ENCODE peak calls at places on chromosomes 7 and 10, in five cellular contexts. N is K562, Y is GM12878, H is HepG2, X is H1. W is an unnamed sample.

GRCh38 chr10:30784521-30784895 is 155.0 kb upstream of the LYZL2 start:
- DNase-seq in N (no peak), Y (no peak), H (no peak), X (no peak), W (no peak)

GRCh38 chr10:17989908-17990767 is 38.4 kb downstream of the SLC39A12 start:
- DNase-seq in N (no peak), Y (peak), H (no peak), X (no peak), W (no peak)

GRCh38 chr7:50156163-50156562 is 63.1 kb upstream of the ZPBP start:
- DNase-seq in N (no peak), Y (no peak), H (no peak), X (no peak), W (no peak)

GRCh38 chr10:422232-422631 is 267.2 kb downstream of the DIP2C start:
- DNase-seq in N (no peak), Y (no peak), H (no peak), X (no peak), W (no peak)

GRCh38 chr7:12719978-12720377 is 32.5 kb downstream of the ARL4A start:
- DNase-seq in N (no peak), Y (no peak), H (no peak), X (no peak), W (no peak)

GRCh38 chr10:70132098-70133029 is at the start of gene AIFM2:
- DNase-seq in N (peak), Y (no peak), H (peak), X (peak), W (peak)

GRCh38 chr7:12907774-12908173 is 220.3 kb downstream of the ARL4A start:
- DNase-seq in N (no peak), Y (no peak), H (no peak), X (no peak), W (no peak)

GRCh38 chr10:34454590-34455289 is 360.4 kb downstream of the PARD3 start:
- DNase-seq in N (no peak), Y (no peak), H (no peak), X (no peak), W (no peak)

GRCh38 chr7:106057962-106058901 is 53.9 kb downstream of the SYPL1 start:
- DNase-seq in N (no peak), Y (peak), H (peak), X (no peak), W (no peak)

GRCh38 chr7:35700327-35700726 is 5.4 kb upstream of the HERPUD2 start:
- DNase-seq in N (no peak), Y (no peak), H (no peak), X (no peak), W (no peak)

GRCh38 chr7:36304099-36304425 is 85.6 kb upstream of the ANLN start:
- DNase-seq in N (no peak), Y (no peak), H (no peak), X (no peak), W (peak)

GRCh38 chr7:50505553-50505952 is 55.4 kb upstream of the FIGNL1 start:
- DNase-seq in N (no peak), Y (no peak), H (no peak), X (no peak), W (no peak)

GRCh38 chr7:64183126-64183742 is 23.8 kb upstream of the ZNF735 start:
- DNase-seq in N (peak), Y (no peak), H (no peak), X (peak), W (peak)

GRCh38 chr7:28592861-28593260 is 180.5 kb downstream of the CREB5 start:
- DNase-seq in N (no peak), Y (no peak), H (no peak), X (no peak), W (no peak)

GRCh38 chr10:17412323-17412722 is 42.1 kb downstream of the ST8SIA6 start:
- DNase-seq in N (no peak), Y (no peak), H (no peak), X (no peak), W (no peak)

GRCh38 chr10:6924166-6924565 is 344.1 kb upstream of the PRKCQ start:
- DNase-seq in N (no peak), Y (no peak), H (no peak), X (no peak), W (no peak)

GRCh38 chr10:133283931-133284330 is 7.3 kb upstream of the ADAM8 start:
- DNase-seq in N (no peak), Y (no peak), H (no peak), X (no peak), W (no peak)

GRCh38 chr10:79438699-79439085 is 6.7 kb downstream of the ZCCHC24 start:
- DNase-seq in N (no peak), Y (no peak), H (no peak), X (no peak), W (no peak)

GRCh38 chr10:117936136-117936535 is 110.6 kb downstream of the RAB11FIP2 start:
- DNase-seq in N (no peak), Y (no peak), H (no peak), X (no peak), W (no peak)

GRCh38 chr10:9294865-9295264 is 1240.4 kb downstream of the GATA3 start:
- DNase-seq in N (no peak), Y (no peak), H (no peak), X (no peak), W (no peak)

GRCh38 chr7:39609462-39610149 is 13.8 kb upstream of the RALA start:
- DNase-seq in N (no peak), Y (no peak), H (no peak), X (peak), W (peak)

GRCh38 chr10:122879339-122880273 is at the start of gene FAM24B:
- DNase-seq in N (peak), Y (peak), H (peak), X (peak), W (peak)

GRCh38 chr10:13206091-13206490 is 28.1 kb downstream of the UCMA start:
- DNase-seq in N (no peak), Y (no peak), H (no peak), X (no peak), W (no peak)

GRCh38 chr10:70459061-70459770 is 17.7 kb upstream of the NODAL start:
- DNase-seq in N (no peak), Y (no peak), H (no peak), X (no peak), W (no peak)

GRCh38 chr10:43316988-43317387 is 50.1 kb upstream of the RASGEF1A start:
- DNase-seq in N (no peak), Y (no peak), H (no peak), X (no peak), W (no peak)

GRCh38 chr10:51147644-51148399 is 73.5 kb downstream of the PRKG1 start:
- DNase-seq in N (no peak), Y (no peak), H (no peak), X (no peak), W (no peak)

GRCh38 chr7:121286742-121287699 is 41.8 kb upstream of the WNT16 start:
- DNase-seq in N (no peak), Y (no peak), H (no peak), X (no peak), W (no peak)

GRCh38 chr7:14691597-14692203 is 210.9 kb downstream of the DGKB start:
- DNase-seq in N (peak), Y (no peak), H (peak), X (peak), W (peak)

GRCh38 chr10:11602919-11603523 is 8.4 kb downstream of the USP6NL start:
- DNase-seq in N (no peak), Y (peak), H (peak), X (no peak), W (no peak)

GRCh38 chr7:158726277-158726807 is 21.7 kb upstream of the NCAPG2 start:
- DNase-seq in N (no peak), Y (no peak), H (no peak), X (peak), W (no peak)

GRCh38 chr7:143145-143751 is 49.1 kb upstream of the FAM20C start:
- DNase-seq in N (no peak), Y (no peak), H (no peak), X (no peak), W (no peak)

GRCh38 chr10:120941468-120941867 is 90.3 kb downstream of the WDR11 start:
- DNase-seq in N (no peak), Y (no peak), H (no peak), X (no peak), W (no peak)

GRCh38 chr10:70232155-70232858 is 922 bp downstream of the PPA1 start:
- DNase-seq in N (peak), Y (no peak), H (peak), X (peak), W (peak)

GRCh38 chr7:92695308-92696261 is 105.4 kb upstream of the FAM133B start:
- DNase-seq in N (no peak), Y (no peak), H (peak), X (peak), W (no peak)

GRCh38 chr10:131068760-131069159 is 242.8 kb downstream of the TCERG1L start:
- DNase-seq in N (no peak), Y (no peak), H (no peak), X (no peak), W (no peak)
- H3K4me2 ChIP-seq in N (no peak), Y (no peak), H (no peak), X (no peak), W (no peak)

GRCh38 chr7:97495487-97495886 is 236.4 kb upstream of the TAC1 start:
- DNase-seq in N (no peak), Y (no peak), H (no peak), X (no peak), W (no peak)

GRCh38 chr7:97503367-97504094 is 228.4 kb upstream of the TAC1 start:
- DNase-seq in N (no peak), Y (no peak), H (no peak), X (no peak), W (no peak)

DNA sequence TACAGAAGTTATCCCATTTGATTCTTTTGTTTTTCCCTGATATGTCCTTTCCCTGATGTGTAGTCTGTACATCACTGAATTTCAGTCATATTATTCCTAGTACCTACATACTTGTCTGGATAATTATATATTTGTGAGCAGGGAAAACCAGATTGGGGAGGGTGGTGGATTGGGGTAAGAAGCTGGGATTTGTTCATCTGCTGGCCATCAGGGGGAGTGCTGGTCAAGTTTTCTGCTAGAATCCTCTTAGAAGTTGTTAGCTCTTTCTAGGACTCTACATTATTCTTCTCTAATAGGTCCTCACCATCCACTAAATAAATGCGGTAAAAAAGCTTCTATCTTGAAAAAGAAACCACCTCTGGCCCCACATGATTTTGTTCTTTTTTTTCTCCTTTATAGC is 232.7 kb upstream of the TAC1 start:
- DNase-seq in N (peak), Y (no peak), H (peak), X (peak), W (peak)
- TF ChIP-seq USF2 in N (no peak), Y (no peak), H (no peak), X (no peak), W (no peak)

DNA sequence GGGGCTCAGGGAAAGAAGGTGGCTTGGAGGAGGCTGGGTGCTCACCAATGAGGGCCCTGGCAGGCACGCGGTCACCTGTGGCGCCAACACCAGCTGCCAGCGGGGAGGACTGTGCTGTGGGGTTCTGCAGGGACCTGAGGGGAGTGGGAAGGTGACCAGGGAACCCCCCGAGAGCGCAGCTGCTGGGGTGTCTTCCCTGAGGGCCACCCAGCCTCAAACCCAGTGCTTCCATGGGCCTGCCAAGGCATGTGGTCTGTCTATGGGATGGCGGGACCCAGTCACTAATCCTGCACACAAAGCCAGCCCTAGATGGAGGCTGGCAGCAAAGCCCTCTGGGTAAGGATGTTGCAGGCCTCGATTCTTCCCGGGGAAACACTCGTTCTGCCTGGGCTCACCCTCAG is 117.1 kb downstream of the EBF3 start:
- DNase-seq in N (no peak), Y (no peak), H (no peak), X (no peak), W (no peak)
- TF ChIP-seq TAF1 in N (no peak), Y (no peak), H (no peak), X (no peak), W (no peak)

GRCh38 chr7:128021361-128021760 is 9.9 kb downstream of the LRRC4 start:
- DNase-seq in N (no peak), Y (no peak), H (no peak), X (no peak), W (no peak)
- H3K4me2 ChIP-seq in N (no peak), Y (no peak), H (no peak), X (no peak), W (no peak)

GRCh38 chr7:16203065-16203464 is 218.3 kb downstream of the CRPPA start:
- DNase-seq in N (no peak), Y (no peak), H (no peak), X (no peak), W (no peak)

GRCh38 chr7:16200591-16200990 is 220.7 kb downstream of the CRPPA start:
- DNase-seq in N (no peak), Y (no peak), H (no peak), X (no peak), W (no peak)

GRCh38 chr7:16202298-16202697 is 219.0 kb downstream of the CRPPA start:
- DNase-seq in N (no peak), Y (no peak), H (no peak), X (no peak), W (no peak)

GRCh38 chr7:16205481-16205880 is 215.9 kb downstream of the CRPPA start:
- DNase-seq in N (no peak), Y (no peak), H (no peak), X (no peak), W (no peak)

GRCh38 chr7:16204953-16205352 is 216.4 kb downstream of the CRPPA start:
- DNase-seq in N (no peak), Y (no peak), H (no peak), X (no peak), W (no peak)
- TF ChIP-seq USF2 in N (no peak), Y (no peak), H (no peak), X (no peak), W (no peak)

GRCh38 chr7:44063547-44063893 is 1.8 kb downstream of the PGAM2 start:
- DNase-seq in N (no peak), Y (no peak), H (no peak), X (no peak), W (no peak)

GRCh38 chr7:44065431-44066110 is at the start of gene PGAM2:
- DNase-seq in N (no peak), Y (no peak), H (no peak), X (peak), W (peak)

GRCh38 chr7:44063894-44064651 is 1.3 kb downstream of the PGAM2 start:
- DNase-seq in N (no peak), Y (no peak), H (no peak), X (peak), W (peak)

GRCh38 chr7:44066111-44066460 is 719 bp upstream of the PGAM2 start:
- DNase-seq in N (no peak), Y (no peak), H (no peak), X (no peak), W (no peak)

DNA sequence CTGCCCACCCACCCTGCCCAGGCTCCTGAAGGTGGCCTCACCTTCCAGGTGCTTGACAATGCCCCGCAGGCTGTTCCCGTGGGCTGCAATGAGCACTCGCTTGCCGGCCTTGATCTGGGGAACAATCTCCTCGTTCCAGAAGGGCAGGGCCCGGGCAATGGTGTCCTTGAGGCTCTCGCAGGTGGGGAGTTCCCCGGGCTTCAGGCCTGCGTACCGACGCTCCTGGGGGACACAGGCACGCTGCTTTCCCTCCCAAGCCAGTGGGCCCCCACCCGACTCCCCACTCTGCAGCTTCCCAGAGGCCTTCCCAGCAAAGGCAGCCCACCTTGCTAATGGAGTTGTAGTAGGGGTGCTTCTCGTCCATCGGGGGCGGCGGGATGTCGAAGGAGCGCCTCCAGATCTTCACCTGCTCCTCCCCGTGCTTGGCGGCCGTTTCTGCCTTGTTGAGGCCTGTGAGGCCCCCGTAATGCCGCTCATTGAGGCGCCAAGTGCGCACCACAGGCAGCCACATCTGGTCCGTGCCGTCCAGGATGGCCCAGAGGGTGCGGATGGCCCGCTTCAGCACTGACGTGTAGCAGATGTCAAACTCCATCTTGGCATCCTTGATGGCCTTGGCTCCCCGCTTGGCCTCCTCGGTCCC is 456 bp downstream of the PGAM2 start:
- DNase-seq in N (no peak), Y (no peak), H (no peak), X (no peak), W (peak)
- TF ChIP-seq TAF1 in N (no peak), Y (no peak), H (no peak), X (no peak), W (no peak)

GRCh38 chr7:6284055-6284400 is 11.6 kb upstream of the CYTH3 start:
- DNase-seq in N (no peak), Y (no peak), H (no peak), X (no peak), W (no peak)
- H3K4me2 ChIP-seq in N (no peak), Y (no peak), H (no peak), X (no peak), W (no peak)

GRCh38 chr10:60349426-60349825 is 40.2 kb downstream of the ANK3 start:
- DNase-seq in N (no peak), Y (no peak), H (no peak), X (no peak), W (no peak)

GRCh38 chr10:60347270-60347669 is 42.4 kb downstream of the ANK3 start:
- DNase-seq in N (no peak), Y (no peak), H (no peak), X (no peak), W (no peak)

GRCh38 chr10:60350400-60350799 is 39.3 kb downstream of the ANK3 start:
- DNase-seq in N (no peak), Y (no peak), H (no peak), X (no peak), W (no peak)

GRCh38 chr10:60346661-60347060 is 43.0 kb downstream of the ANK3 start:
- DNase-seq in N (no peak), Y (no peak), H (no peak), X (no peak), W (no peak)

GRCh38 chr10:60348982-60349381 is 40.7 kb downstream of the ANK3 start:
- DNase-seq in N (no peak), Y (no peak), H (no peak), X (no peak), W (no peak)
- TF ChIP-seq USF2 in N (no peak), Y (no peak), H (no peak), X (no peak), W (no peak)

GRCh38 chr7:65441010-65441409 is 67.4 kb downstream of the ZNF92 start:
- DNase-seq in N (no peak), Y (no peak), H (no peak), X (no peak), W (no peak)
- TF ChIP-seq TAF1 in N (no peak), Y (no peak), H (no peak), X (no peak), W (no peak)

DNA sequence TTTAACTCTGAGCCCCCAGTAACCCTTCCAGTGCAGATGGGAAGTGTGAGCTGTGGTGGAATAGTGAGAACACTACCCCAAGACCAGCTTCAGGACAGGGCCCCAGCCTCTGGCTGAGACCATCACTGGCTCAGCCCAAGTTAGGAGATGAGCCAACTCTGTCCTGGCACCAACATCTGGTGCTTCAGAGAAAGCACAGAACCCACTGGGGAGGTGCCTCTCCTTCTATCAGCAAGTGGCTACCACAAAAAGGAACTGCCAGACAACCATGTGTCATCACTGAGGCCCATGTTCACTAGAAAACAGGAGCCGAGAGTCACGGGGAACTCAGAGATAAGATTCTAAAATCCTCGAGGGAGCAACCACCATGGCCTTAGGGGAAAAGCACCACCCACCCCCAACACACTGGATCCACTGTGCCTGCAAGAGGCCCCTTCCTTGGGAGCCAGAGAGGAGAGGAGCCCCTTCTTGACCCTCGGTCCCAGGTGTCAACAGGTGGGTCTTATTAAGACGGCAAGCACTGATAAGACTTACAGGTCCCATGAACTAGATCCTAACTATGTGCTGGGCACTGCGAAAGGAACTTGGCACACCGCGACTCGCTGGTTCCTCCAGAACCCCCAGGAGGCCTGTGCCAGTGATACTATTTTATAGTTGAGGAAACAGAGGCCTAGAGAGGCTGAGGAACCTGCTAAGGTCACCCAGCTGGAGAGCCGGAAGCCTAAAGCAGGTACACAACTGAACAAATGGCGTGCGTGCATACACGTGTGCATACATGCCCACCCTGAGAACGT is 102.7 kb downstream of the FAM53B start:
- DNase-seq in N (peak), Y (peak), H (no peak), X (no peak), W (peak)
- H3K4me2 ChIP-seq in N (peak), Y (peak), H (no peak), X (no peak), W (no peak)

W was measured in SK-N-SH.